ENCODE peak calls at places on chromosomes 6 and 20, in four cellular contexts. V is activated CD4-positive, alpha-beta T cell treated with anti-CD3 and anti-CD28 coated beads, Interleukin-2, amount 50 U/mL, for 1 hour; R is T-cell; T is sciatic nerve. Q is an unnamed sample.
A peak's percentile ranks its signal among the peaks of the same experiment; 100 is the strongest.

GRCh38 chr20:17227669-17228623 is 1.1 kb downstream of the PCSK2 start:
- DNase-seq in V (no peak), R (no peak), T (no peak), Q (no peak)

GRCh38 chr6:35624341-35625070 is 64.2 kb downstream of the FKBP5 start:
- DNase-seq in V (no peak), R (no peak), T (no peak), Q (peak; percentile 49)

GRCh38 chr6:139597781-139598368 is 223.4 kb upstream of the CITED2 start:
- DNase-seq in V (no peak), R (no peak), T (peak; percentile 73), Q (peak; percentile 88)

GRCh38 chr20:21159658-21160380 is 33.9 kb downstream of the KIZ start:
- DNase-seq in V (no peak), R (no peak), T (no peak), Q (no peak)

GRCh38 chr6:885051-885590 is 192.2 kb upstream of the EXOC2 start:
- DNase-seq in V (no peak), R (no peak), T (no peak), Q (no peak)

GRCh38 chr20:64254571-64255360 is 782 bp upstream of the PCMTD2 start:
- DNase-seq in V (no peak), R (no peak), T (peak; percentile 53), Q (peak; percentile 11)

GRCh38 chr6:80991316-80991715 is 761.2 kb downstream of the TENT5A start:
- DNase-seq in V (no peak), R (no peak), T (no peak), Q (no peak)

GRCh38 chr6:93418448-93419303 is 683 bp downstream of the EPHA7 start:
- DNase-seq in V (no peak), R (no peak), T (peak; percentile 62), Q (peak; percentile 69)

GRCh38 chr6:35449287-35449881 is 2.8 kb upstream of the FANCE start:
- DNase-seq in V (peak; percentile 31), R (no peak), T (no peak), Q (peak; percentile 81)

GRCh38 chr6:153778216-153778615 is 260.8 kb upstream of the OPRM1 start:
- DNase-seq in V (no peak), R (no peak), T (no peak), Q (no peak)

GRCh38 chr20:3896853-3897252 is 7.7 kb downstream of the PANK2 start:
- DNase-seq in V (no peak), R (no peak), T (no peak), Q (no peak)

GRCh38 chr20:50716518-50716917 is 14.9 kb upstream of the PARD6B start:
- DNase-seq in V (no peak), R (no peak), T (no peak), Q (no peak)

GRCh38 chr6:23633986-23634385 is 492.0 kb upstream of the NRSN1 start:
- DNase-seq in V (no peak), R (no peak), T (no peak), Q (no peak)

GRCh38 chr6:31202259-31203166 is 32.0 kb upstream of the POU5F1 start:
- DNase-seq in V (no peak), R (no peak), T (no peak), Q (no peak)

GRCh38 chr20:31943052-31943471 is 8.8 kb downstream of the PDRG1 start:
- DNase-seq in V (no peak), R (no peak), T (no peak), Q (no peak)

GRCh38 chr6:116359835-116360234 is 10.9 kb upstream of the DSE start:
- DNase-seq in V (no peak), R (no peak), T (no peak), Q (no peak)

GRCh38 chr20:25355191-25355590 is 35.4 kb downstream of the ABHD12 start:
- DNase-seq in V (no peak), R (no peak), T (no peak), Q (no peak)

GRCh38 chr20:6058684-6059295 is 4.9 kb upstream of the LRRN4 start:
- DNase-seq in V (no peak), R (no peak), T (no peak), Q (peak; percentile 71)

GRCh38 chr20:3889489-3890409 is 562 bp downstream of the PANK2 start:
- DNase-seq in V (peak; percentile 20), R (no peak), T (peak; percentile 76), Q (peak; percentile 37)

GRCh38 chr20:10369723-10370090 is 64.3 kb downstream of the MKKS start:
- DNase-seq in V (no peak), R (no peak), T (no peak), Q (no peak)

GRCh38 chr20:47054506-47054905 is 159.9 kb downstream of the EYA2 start:
- DNase-seq in V (no peak), R (no peak), T (no peak), Q (no peak)

GRCh38 chr6:142985286-142985685 is 40.3 kb upstream of the HIVEP2 start:
- DNase-seq in V (no peak), R (no peak), T (no peak), Q (no peak)

GRCh38 chr6:81909162-81909561 is 156.7 kb upstream of the TENT5A start:
- DNase-seq in V (no peak), R (no peak), T (no peak), Q (no peak)

GRCh38 chr6:68975064-68975463 is 340.0 kb downstream of the ADGRB3 start:
- DNase-seq in V (no peak), R (no peak), T (no peak), Q (peak; percentile 10)

GRCh38 chr6:125340946-125341345 is 39.2 kb upstream of the HDDC2 start:
- DNase-seq in V (no peak), R (no peak), T (no peak), Q (no peak)

GRCh38 chr6:6825986-6826901 is 237.7 kb downstream of the LY86 start:
- DNase-seq in V (no peak), R (no peak), T (peak; percentile 72), Q (no peak)

GRCh38 chr6:52115891-52116604 is 28.6 kb upstream of the PKHD1 start:
- DNase-seq in V (no peak), R (no peak), T (no peak), Q (no peak)

GRCh38 chr6:20763311-20763710 is 229.1 kb downstream of the CDKAL1 start:
- DNase-seq in V (no peak), R (no peak), T (no peak), Q (no peak)

GRCh38 chr20:19787366-19787765 is 29.3 kb downstream of the RIN2 start:
- DNase-seq in V (no peak), R (no peak), T (no peak), Q (no peak)

GRCh38 chr20:25283221-25283951 is 35.5 kb downstream of the PYGB start:
- DNase-seq in V (no peak), R (no peak), T (peak; percentile 40), Q (no peak)

GRCh38 chr6:130934848-130935585 is 107.8 kb downstream of the SMLR1 start:
- DNase-seq in V (no peak), R (no peak), T (no peak), Q (peak; percentile 43)

GRCh38 chr6:43687437-43688347 is at the start of gene MRPS18A:
- DNase-seq in V (peak; percentile 73), R (peak; percentile 76), T (peak; percentile 88), Q (peak; percentile 83)

GRCh38 chr6:29850011-29850553 is 22.5 kb downstream of the HLA-G start:
- DNase-seq in V (no peak), R (no peak), T (no peak), Q (no peak)

GRCh38 chr20:53872561-53873248 is 197.7 kb downstream of the BCAS1 start:
- DNase-seq in V (peak; percentile 40), R (peak; percentile 51), T (no peak), Q (no peak)